ENCODE peak calls at places on chromosome 11, in eight cellular contexts. S, O, V, J, Q, H, B and I are unnamed samples.

GRCh38 chr11:128146926-128147605 is 440.3 kb downstream of the ETS1 start:
- DNase-seq in V (no peak), H (no peak), J (no peak), S (no peak), Q (no peak), B (no peak), O (no peak), I (no peak)

GRCh38 chr11:123977731-123978347 is at the start of gene OR10S1:
- DNase-seq in H (no peak), B (no peak), O (no peak), V (no peak), Q (no peak), J (no peak), S (no peak), I (peak)

GRCh38 chr11:126637800-126638175 is 282.3 kb downstream of the ST3GAL4 start:
- DNase-seq in S (peak), O (no peak), V (no peak), B (peak), J (no peak), Q (no peak), H (no peak), I (peak)

GRCh38 chr11:129695543-129696308 is 119.9 kb upstream of the TMEM45B start:
- DNase-seq in J (peak), H (peak), B (no peak), S (no peak), Q (no peak), O (no peak), V (peak), I (peak)

GRCh38 chr11:43585877-43586608 is 94.5 kb upstream of the HSD17B12 start:
- DNase-seq in H (no peak), B (no peak), Q (no peak), J (no peak), S (no peak), V (no peak), O (no peak), I (peak)

GRCh38 chr11:72373163-72373562 is 61.2 kb downstream of the CLPB start:
- DNase-seq in H (no peak), S (no peak), B (no peak), V (no peak), Q (no peak), J (no peak), O (no peak), I (no peak)

GRCh38 chr11:73330569-73331093 is 22.6 kb downstream of the ARHGEF17 start:
- DNase-seq in S (no peak), H (no peak), V (no peak), B (peak), Q (no peak), J (peak), O (no peak), I (peak)

GRCh38 chr11:69867076-69868002 is 48.1 kb upstream of the FGF3 start:
- DNase-seq in O (no peak), Q (no peak), B (peak), V (no peak), J (peak), S (no peak), H (no peak), I (no peak)

GRCh38 chr11:99148352-99148751 is 127.6 kb downstream of the CNTN5 start:
- DNase-seq in O (no peak), Q (no peak), V (no peak), S (no peak), B (no peak), J (no peak), H (no peak), I (no peak)

GRCh38 chr11:35035894-35036408 is 103.0 kb upstream of the CD44 start:
- DNase-seq in Q (no peak), V (no peak), J (no peak), H (no peak), B (peak), O (no peak), S (peak), I (no peak)